ENCODE peak calls at places on chromosomes 12 and 14, in five cellular contexts. I is SK-N-SH, F is stomach, A is pancreas, P is RWPE2. J is an unnamed sample.

GRCh38 chr12:101920906-101921305 is 43.5 kb downstream of the DRAM1 start:
- DNase-seq in P (no peak), I (no peak), F (no peak), A (no peak), J (no peak)

GRCh38 chr14:75504411-75504810 is 17.9 kb upstream of the BATF start:
- DNase-seq in P (no peak), F (no peak), I (no peak), A (no peak), J (no peak)

GRCh38 chr14:42911642-42912041 is 1305.0 kb downstream of the LRFN5 start:
- DNase-seq in A (no peak), P (no peak), I (no peak), F (no peak), J (no peak)

GRCh38 chr12:131390408-131391100 is 320.3 kb upstream of the SFSWAP start:
- DNase-seq in I (no peak), A (no peak), P (no peak), F (no peak), J (no peak)

GRCh38 chr14:24070285-24071143 is 848 bp upstream of the CPNE6 start:
- DNase-seq in A (no peak), F (no peak), I (no peak), P (peak; percentile 35), J (no peak)

GRCh38 chr14:22650046-22650739 is 6.0 kb upstream of the OR6J1 start:
- DNase-seq in P (no peak), A (no peak), I (no peak), F (no peak), J (no peak)

GRCh38 chr12:70798016-70798768 is 122.3 kb downstream of the PTPRR start:
- DNase-seq in F (no peak), A (no peak), P (no peak), I (no peak), J (no peak)

GRCh38 chr12:69570545-69571399 is 14.5 kb upstream of the CCT2 start:
- DNase-seq in I (peak; percentile 49), F (peak; percentile 49), P (no peak), A (no peak), J (no peak)

GRCh38 chr12:114674201-114675047 is 9.6 kb downstream of the TBX3 start:
- DNase-seq in F (no peak), A (no peak), I (no peak), P (peak; percentile 60), J (no peak)

GRCh38 chr12:121939992-121940766 is 21.8 kb downstream of the CFAP251 start:
- DNase-seq in I (no peak), F (no peak), A (no peak), P (no peak), J (no peak)

GRCh38 chr12:92989715-92990484 is 60.8 kb upstream of the EEA1 start:
- DNase-seq in P (no peak), F (no peak), A (no peak), I (no peak), J (no peak)

GRCh38 chr12:24534632-24535031 is 414.3 kb downstream of the BCAT1 start:
- DNase-seq in P (no peak), I (no peak), F (no peak), A (no peak), J (no peak)

GRCh38 chr12:48828841-48829575 is 10.7 kb downstream of the CACNB3 start:
- DNase-seq in I (no peak), P (no peak), A (no peak), F (no peak), J (no peak)

GRCh38 chr14:22314183-22314820 is 274.7 kb downstream of the DAD1 start:
- DNase-seq in F (no peak), A (no peak), P (no peak), I (peak; percentile 43), J (no peak)

GRCh38 chr14:51240804-51241380 is 845 bp downstream of the TMX1 start:
- DNase-seq in P (no peak), A (no peak), F (no peak), I (no peak), J (no peak)

GRCh38 chr12:1384910-1385309 is 209.5 kb downstream of the FBXL14 start:
- DNase-seq in A (no peak), F (no peak), I (no peak), P (no peak), J (no peak)

GRCh38 chr12:31853520-31853919 is 105.7 kb upstream of the RESF1 start:
- DNase-seq in A (no peak), F (no peak), P (no peak), I (no peak), J (no peak)

GRCh38 chr14:59278111-59278510 is 89.6 kb downstream of the DAAM1 start:
- DNase-seq in F (no peak), P (peak; percentile 81), A (no peak), I (no peak), J (no peak)

GRCh38 chr14:89481167-89481566 is 64.1 kb upstream of the FOXN3 start:
- DNase-seq in P (no peak), I (no peak), F (no peak), A (no peak), J (no peak)

GRCh38 chr12:113899042-113899843 is 66.9 kb downstream of the RBM19 start:
- DNase-seq in I (no peak), F (no peak), A (no peak), P (no peak), J (no peak)

GRCh38 chr12:105198961-105199360 is 37.0 kb downstream of the APPL2 start:
- DNase-seq in F (no peak), P (no peak), A (no peak), I (no peak), J (peak; percentile 17)

GRCh38 chr12:108823804-108824203 is 33.6 kb downstream of the SSH1 start:
- DNase-seq in A (peak; percentile 9), I (no peak), P (no peak), F (no peak), J (no peak)

GRCh38 chr14:68392393-68393085 is 400.3 kb downstream of the ZFP36L1 start:
- DNase-seq in F (peak; percentile 31), I (no peak), A (no peak), P (no peak), J (peak; percentile 12)

GRCh38 chr14:38593477-38593876 is 337.6 kb upstream of the CLEC14A start:
- DNase-seq in I (no peak), P (no peak), F (no peak), A (no peak), J (no peak)

GRCh38 chr14:105139212-105139825 is 29.3 kb downstream of the JAG2 start:
- DNase-seq in I (no peak), F (no peak), P (peak; percentile 66), A (peak; percentile 48), J (no peak)

GRCh38 chr12:87690236-87690810 is 338.9 kb downstream of the C12orf50 start:
- DNase-seq in A (no peak), P (no peak), F (no peak), I (no peak), J (no peak)

GRCh38 chr12:32894566-32894965 is 2.0 kb downstream of the PKP2 start:
- DNase-seq in I (no peak), A (no peak), P (no peak), F (no peak), J (no peak)

GRCh38 chr12:94710933-94711332 is 60.6 kb upstream of the TMCC3 start:
- DNase-seq in I (peak; percentile 36), A (no peak), P (no peak), F (no peak), J (no peak)

GRCh38 chr12:131511391-131511802 is 199.5 kb upstream of the SFSWAP start:
- DNase-seq in F (no peak), P (no peak), A (no peak), I (no peak), J (no peak)

GRCh38 chr12:13124661-13125505 is 21.4 kb upstream of the GSG1 start:
- DNase-seq in P (no peak), F (no peak), A (no peak), I (no peak), J (no peak)

GRCh38 chr12:23795494-23795893 is 154.0 kb downstream of the SOX5 start:
- DNase-seq in A (no peak), I (no peak), P (no peak), F (no peak), J (no peak)

GRCh38 chr12:32390572-32391219 is 8.7 kb upstream of the FGD4 start:
- DNase-seq in I (peak; percentile 52), P (no peak), F (peak; percentile 57), A (peak; percentile 75), J (no peak)

GRCh38 chr12:67991158-67991557 is 1.9 kb downstream of the IFNG-AS1 start:
- DNase-seq in I (no peak), P (no peak), F (no peak), A (no peak), J (no peak)
- H3K27ac ChIP-seq in I (no peak overlapping the region), P (no peak overlapping the region), F (no peak overlapping the region), A (no peak overlapping the region), J (no peak overlapping the region)

DNA sequence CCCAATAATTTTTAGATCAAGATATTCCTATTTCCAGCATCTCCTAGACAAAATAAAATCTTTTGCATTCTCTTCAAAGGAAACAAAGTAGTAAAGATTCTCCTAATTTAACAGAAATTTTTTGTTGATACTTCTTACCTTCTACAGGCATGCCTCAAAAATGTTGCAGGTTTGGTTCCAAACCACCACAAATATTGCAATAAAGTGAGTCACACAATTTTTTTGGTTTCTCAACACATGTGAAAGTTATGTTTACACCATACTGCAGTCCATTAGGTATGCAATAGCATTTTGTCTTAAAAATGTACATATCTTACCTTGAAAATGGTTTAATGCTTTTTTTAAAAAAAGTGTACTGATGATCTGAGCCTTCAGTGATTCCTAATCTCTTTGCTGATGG is 65.6 kb upstream of the USP15 start:
- DNase-seq in F (no peak), A (no peak), P (no peak), I (no peak), J (no peak)
- H3K27ac ChIP-seq in F (no peak overlapping the region), A (no peak overlapping the region), P (no peak overlapping the region), I (no peak overlapping the region), J (no peak overlapping the region)

GRCh38 chr12:127809236-127809635 is 457.7 kb upstream of the TMEM132C start:
- DNase-seq in A (no peak), I (no peak), P (no peak), F (no peak), J (no peak)

GRCh38 chr12:127811988-127812387 is 455.0 kb upstream of the TMEM132C start:
- DNase-seq in A (no peak), F (no peak), I (no peak), P (no peak), J (no peak)

GRCh38 chr12:127813147-127813546 is 453.8 kb upstream of the TMEM132C start:
- DNase-seq in A (no peak), I (no peak), F (no peak), P (no peak), J (no peak)

GRCh38 chr12:127810026-127810425 is 456.9 kb upstream of the TMEM132C start:
- DNase-seq in A (no peak), P (no peak), F (no peak), I (no peak), J (no peak)
- H3K27ac ChIP-seq in A (no peak overlapping the region), P (peak overlapping the region; percentile 24), F (no peak overlapping the region), I (no peak overlapping the region), J (no peak overlapping the region)

GRCh38 chr14:61662437-61663311 is 32.6 kb upstream of the HIF1A start:
- DNase-seq in F (peak; percentile 35), P (no peak), I (peak; percentile 19), A (no peak), J (no peak)
- H3K27ac ChIP-seq in F (peak overlapping the region; percentile 61), P (peak overlapping the region; percentile 94), I (no peak overlapping the region), A (no peak overlapping the region), J (no peak overlapping the region)